ENCODE peak calls at places on chromosomes 7 and 10, in five cellular contexts. F is SK-MEL-5, X is ascending aorta, Q is T-helper 1 cell, I is SHP77. E is an unnamed sample.

GRCh38 chr10:105914432-105914831 is 1250.1 kb downstream of the SORCS1 start:
- DNase-seq in X (no peak), I (no peak), Q (no peak), F (no peak), E (no peak)

GRCh38 chr7:140646931-140647647 is 6.5 kb upstream of the DENND2A start:
- DNase-seq in F (peak), I (peak), X (no peak), Q (peak), E (no peak)

GRCh38 chr7:105618016-105618296 is 36.7 kb upstream of the EFCAB10 start:
- DNase-seq in I (no peak), X (no peak), Q (no peak), F (no peak), E (no peak)

GRCh38 chr7:41261081-41261480 is 441.8 kb downstream of the INHBA start:
- DNase-seq in Q (no peak), I (no peak), F (no peak), X (no peak), E (no peak)

GRCh38 chr7:26275213-26275612 is 16.4 kb upstream of the SNX10 start:
- DNase-seq in X (no peak), Q (no peak), I (no peak), F (no peak), E (no peak)

GRCh38 chr10:124605856-124606812 is 138.0 kb downstream of the FAM53B start:
- DNase-seq in I (no peak), Q (no peak), X (no peak), F (no peak), E (no peak)

GRCh38 chr10:53314856-53315255 is 542.3 kb upstream of the MBL2 start:
- DNase-seq in X (no peak), I (no peak), Q (no peak), F (peak), E (no peak)

GRCh38 chr10:17344206-17344605 is 110.2 kb downstream of the ST8SIA6 start:
- DNase-seq in X (no peak), I (no peak), Q (no peak), F (peak), E (no peak)

GRCh38 chr10:5547934-5548660 is 23.3 kb downstream of the CALML3 start:
- DNase-seq in F (peak), X (no peak), I (no peak), Q (no peak), E (no peak)

GRCh38 chr7:901388-902154 is 25.2 kb downstream of the GET4 start:
- DNase-seq in F (peak), X (no peak), I (peak), Q (peak), E (no peak)

GRCh38 chr7:142891490-142892082 is 6.0 kb upstream of the TRPV6 start:
- DNase-seq in Q (no peak), X (no peak), I (no peak), F (no peak), E (no peak)

GRCh38 chr7:141671705-141672496 is 30.1 kb downstream of the DENND11 start:
- DNase-seq in I (no peak), F (no peak), X (no peak), Q (no peak), E (peak)

E was measured in GF-D8.